ENCODE peak calls at places on chromosomes 12 and 14, in nine cellular contexts. W is mesenteric fat pad, L is fibroblast of pulmonary artery, R is kidney tubule cell, E is ovary, T is pancreas, A is A549, M is heart right ventricle, X is lower leg skin. K is an unnamed sample.

GRCh38 chr14:32711103-32711680 is 227.5 kb upstream of the NPAS3 start:
- DNase-seq in W (no peak), L (peak), R (peak), E (no peak), T (no peak), A (peak), M (no peak), X (no peak), K (peak)

GRCh38 chr12:131033886-131034482 is 80.3 kb downstream of the ADGRD1 start:
- DNase-seq in W (no peak), L (no peak), R (no peak), E (no peak), T (no peak), A (no peak), M (no peak), X (no peak), K (no peak)

GRCh38 chr12:94560416-94561221 is 89.7 kb downstream of the TMCC3 start:
- DNase-seq in W (peak), L (peak), R (peak), E (peak), T (no peak), A (peak), M (no peak), X (no peak), K (peak)

GRCh38 chr12:62466018-62466595 is 519 bp upstream of the MON2 start:
- DNase-seq in W (no peak), L (peak), R (peak), E (peak), T (no peak), A (peak), M (no peak), X (peak), K (peak)

GRCh38 chr12:147242-147641 is 66.7 kb downstream of the SLC6A12 start:
- DNase-seq in W (no peak), L (no peak), R (no peak), E (no peak), T (no peak), A (no peak), M (no peak), X (no peak), K (no peak)

GRCh38 chr14:65287264-65288131 is 125.0 kb upstream of the FUT8 start:
- DNase-seq in W (no peak), L (no peak), R (no peak), E (no peak), T (no peak), A (no peak), M (no peak), X (no peak), K (no peak)

GRCh38 chr14:96089401-96089800 is 50.2 kb downstream of the C14orf132 start:
- DNase-seq in W (peak), L (no peak), R (no peak), E (no peak), T (no peak), A (no peak), M (no peak), X (no peak), K (no peak)

GRCh38 chr12:77010637-77011548 is 54.5 kb downstream of the E2F7 start:
- DNase-seq in W (no peak), L (peak), R (peak), E (peak), T (peak), A (peak), M (peak), X (peak), K (peak)

GRCh38 chr12:38282886-38283285 is 33.7 kb upstream of the ALG10B start:
- DNase-seq in W (no peak), L (no peak), R (peak), E (no peak), T (no peak), A (no peak), M (no peak), X (no peak), K (peak)

GRCh38 chr14:96597680-96598079 is 95.5 kb downstream of the PAPOLA start:
- DNase-seq in W (no peak), L (no peak), R (no peak), E (no peak), T (no peak), A (no peak), M (no peak), X (no peak), K (no peak)

GRCh38 chr12:43733687-43734086 is 24.9 kb downstream of the PUS7L start:
- DNase-seq in W (no peak), L (no peak), R (no peak), E (no peak), T (no peak), A (no peak), M (no peak), X (no peak), K (no peak)

GRCh38 chr12:57958061-57958657 is 16.8 kb downstream of the ATP23 start:
- DNase-seq in W (no peak), L (no peak), R (no peak), E (no peak), T (no peak), A (no peak), M (no peak), X (no peak), K (no peak)

GRCh38 chr12:121767525-121768016 is 25.9 kb downstream of the RHOF start:
- DNase-seq in W (no peak), L (peak), R (peak), E (no peak), T (no peak), A (no peak), M (peak), X (no peak), K (peak)

GRCh38 chr12:118404876-118405521 is 28.6 kb downstream of the SUDS3 start:
- DNase-seq in W (no peak), L (peak), R (peak), E (peak), T (no peak), A (peak), M (no peak), X (no peak), K (peak)

GRCh38 chr12:32217354-32218310 is 111.0 kb downstream of the BICD1 start:
- DNase-seq in W (no peak), L (peak), R (peak), E (no peak), T (no peak), A (peak), M (no peak), X (no peak), K (peak)

GRCh38 chr12:131711551-131712205 is 788 bp downstream of the SFSWAP start:
- DNase-seq in W (no peak), L (no peak), R (peak), E (no peak), T (no peak), A (no peak), M (no peak), X (no peak), K (peak)

GRCh38 chr12:89756638-89757321 is 48.1 kb upstream of the ATP2B1 start:
- DNase-seq in W (no peak), L (peak), R (peak), E (no peak), T (no peak), A (peak), M (no peak), X (no peak), K (peak)

GRCh38 chr14:98262566-98262965 is 1009.4 kb downstream of the BCL11B start:
- DNase-seq in W (no peak), L (no peak), R (no peak), E (no peak), T (no peak), A (no peak), M (no peak), X (no peak), K (no peak)

GRCh38 chr12:131862600-131862993 is 31.8 kb upstream of the ULK1 start:
- DNase-seq in W (no peak), L (no peak), R (no peak), E (no peak), T (no peak), A (no peak), M (no peak), X (no peak), K (no peak)

GRCh38 chr12:47712171-47712570 is 6.3 kb upstream of the RPAP3 start:
- DNase-seq in W (no peak), L (no peak), R (no peak), E (no peak), T (no peak), A (no peak), M (no peak), X (no peak), K (no peak)

GRCh38 chr14:50757702-50758101 is 73.3 kb downstream of the NIN start:
- DNase-seq in W (no peak), L (no peak), R (no peak), E (no peak), T (no peak), A (no peak), M (no peak), X (no peak), K (no peak)

GRCh38 chr12:122350444-122350843 is 72.0 kb downstream of the CLIP1 start:
- DNase-seq in W (no peak), L (peak), R (no peak), E (no peak), T (no peak), A (no peak), M (peak), X (no peak), K (peak)

GRCh38 chr12:110249105-110249504 is 31.9 kb upstream of the ATP2A2 start:
- DNase-seq in W (no peak), L (no peak), R (no peak), E (no peak), T (no peak), A (no peak), M (no peak), X (peak), K (no peak)

GRCh38 chr12:12714276-12715001 is 2.7 kb upstream of the CDKN1B start:
- DNase-seq in W (no peak), L (no peak), R (peak), E (peak), T (peak), A (no peak), M (no peak), X (no peak), K (peak)

GRCh38 chr12:3281588-3282150 is 204.5 kb downstream of the TSPAN9 start:
- DNase-seq in W (no peak), L (no peak), R (no peak), E (no peak), T (no peak), A (no peak), M (peak), X (no peak), K (no peak)

GRCh38 chr12:48978741-48979601 is 849 bp downstream of the WNT1 start:
- DNase-seq in W (no peak), L (no peak), R (no peak), E (no peak), T (peak), A (no peak), M (no peak), X (no peak), K (no peak)

GRCh38 chr14:104598461-104599273 is 5.9 kb downstream of the TMEM179 start:
- DNase-seq in W (no peak), L (no peak), R (no peak), E (no peak), T (no peak), A (no peak), M (no peak), X (no peak), K (no peak)